ENCODE peak calls at places on chromosomes 7 and 10, in four cellular contexts. E is aorta; Z is activated naive CD4-positive, alpha-beta T cell treated with anti-CD3 and anti-CD28 coated beads, Interleukin-2, amount 10 ng/mL, durations not matched to agents 7 days and 5 days; A is heart right ventricle. L is an unnamed sample.

GRCh38 chr10:29304259-29305030 is 15.6 kb downstream of the LYZL1 start:
- DNase-seq in E (no peak), Z (peak; percentile 47), A (peak; percentile 56), L (peak; percentile 30)

GRCh38 chr7:69373171-69374035 is 224.9 kb upstream of the AUTS2 start:
- DNase-seq in E (no peak), Z (no peak), A (no peak), L (no peak)

GRCh38 chr10:73956476-73957338 is 41.2 kb upstream of the VCL start:
- DNase-seq in E (no peak), Z (peak; percentile 57), A (no peak), L (no peak)

GRCh38 chr7:92751902-92752901 is 84.2 kb downstream of the CDK6 start:
- DNase-seq in E (no peak), Z (no peak), A (no peak), L (no peak)

GRCh38 chr10:74888947-74889661 is 62.7 kb downstream of the KAT6B start:
- DNase-seq in E (no peak), Z (no peak), A (no peak), L (no peak)

GRCh38 chr7:151745090-151745638 is 131.8 kb downstream of the PRKAG2 start:
- DNase-seq in E (peak; percentile 92), Z (no peak), A (peak; percentile 54), L (peak; percentile 96)

GRCh38 chr10:35876248-35876647 is 234.2 kb upstream of the FZD8 start:
- DNase-seq in E (no peak), Z (no peak), A (no peak), L (no peak)

GRCh38 chr10:99982728-99983127 is 27.0 kb downstream of the DNMBP start:
- DNase-seq in E (no peak), Z (no peak), A (no peak), L (no peak)

GRCh38 chr7:27179503-27180430 is 5.3 kb downstream of the HOXA11 start:
- DNase-seq in E (peak; percentile 94), Z (peak; percentile 62), A (no peak), L (peak; percentile 72)

GRCh38 chr10:78520737-78521430 is 487.2 kb downstream of the RPS24 start:
- DNase-seq in E (no peak), Z (peak; percentile 55), A (no peak), L (no peak)

GRCh38 chr7:5594616-5595544 is 171.2 kb upstream of the TNRC18 start:
- DNase-seq in E (no peak), Z (no peak), A (peak; percentile 32), L (no peak)

GRCh38 chr10:78470267-78471103 is 436.8 kb downstream of the RPS24 start:
- DNase-seq in E (no peak), Z (no peak), A (no peak), L (no peak)

GRCh38 chr10:113329121-113329596 is 223.7 kb upstream of the HABP2 start:
- DNase-seq in E (no peak), Z (no peak), A (no peak), L (no peak)

GRCh38 chr10:14349081-14349480 is 18.4 kb upstream of the FRMD4A start:
- DNase-seq in E (no peak), Z (no peak), A (no peak), L (no peak)

GRCh38 chr10:18681971-18682403 is 22.8 kb downstream of the ARL5B start:
- DNase-seq in E (no peak), Z (no peak), A (no peak), L (no peak)

GRCh38 chr7:23462846-23463245 is 7.4 kb downstream of the IGF2BP3 start:
- DNase-seq in E (no peak), Z (peak; percentile 25), A (no peak), L (no peak)

GRCh38 chr7:118288098-118288497 is 63.6 kb downstream of the ANKRD7 start:
- DNase-seq in E (no peak), Z (no peak), A (no peak), L (no peak)

GRCh38 chr10:43125881-43126731 is 12.1 kb upstream of the CSGALNACT2 start:
- DNase-seq in E (peak; percentile 57), Z (peak; percentile 14), A (peak; percentile 1), L (peak; percentile 37)

GRCh38 chr7:155856656-155857055 is 44.4 kb upstream of the SHH start:
- DNase-seq in E (peak; percentile 25), Z (no peak), A (no peak), L (no peak)

GRCh38 chr7:72321081-72321480 is 91.1 kb downstream of the CALN1 start:
- DNase-seq in E (no peak), Z (no peak), A (no peak), L (no peak)

GRCh38 chr10:60175418-60175817 is 214.3 kb downstream of the ANK3 start:
- DNase-seq in E (no peak), Z (no peak), A (no peak), L (no peak)

GRCh38 chr10:116538461-116538860 is 7.3 kb upstream of the PNLIP start:
- DNase-seq in E (no peak), Z (no peak), A (no peak), L (no peak)

GRCh38 chr10:29648114-29648982 is 13.6 kb upstream of the SVIL start:
- DNase-seq in E (no peak), Z (peak; percentile 33), A (no peak), L (no peak)

GRCh38 chr10:80518143-80518806 is 19.4 kb upstream of the SH2D4B start:
- DNase-seq in E (no peak), Z (no peak), A (no peak), L (peak; percentile 38)

GRCh38 chr10:80144302-80145131 is 12.0 kb downstream of the PLAC9 start:
- DNase-seq in E (no peak), Z (peak; percentile 59), A (no peak), L (peak; percentile 65)

GRCh38 chr7:154910977-154911376 is 91.9 kb downstream of the PAXIP1 start:
- DNase-seq in E (no peak), Z (no peak), A (no peak), L (no peak)